ENCODE peak calls at places on chromosomes 2 and 18, in seven cellular contexts. O, C, P, A, D, W and J are unnamed samples.

GRCh38 chr2:199458806-199459285 is 1.1 kb upstream of the SATB2 start:
- DNase-seq in O (no peak), C (peak; percentile 64), P (no peak), A (no peak), D (no peak), W (peak; percentile 54), J (peak; percentile 68)

GRCh38 chr2:222892321-222892720 is 31.5 kb downstream of the ACSL3 start:
- DNase-seq in O (no peak), C (no peak), P (no peak), A (no peak), D (peak; percentile 25), W (no peak), J (no peak)

GRCh38 chr18:26617151-26617554 is 68.8 kb upstream of the KCTD1 start:
- DNase-seq in O (no peak), C (peak; percentile 57), P (no peak), A (no peak), D (peak; percentile 83), W (no peak), J (no peak)

GRCh38 chr18:2818281-2818680 is 28.5 kb upstream of the EMILIN2 start:
- DNase-seq in O (no peak), C (no peak), P (no peak), A (no peak), D (no peak), W (no peak), J (no peak)

GRCh38 chr2:88321614-88322248 is 130.8 kb downstream of the FOXI3 start:
- DNase-seq in O (no peak), C (no peak), P (no peak), A (no peak), D (no peak), W (no peak), J (no peak)

GRCh38 chr2:214853906-214854305 is 44.4 kb upstream of the BARD1 start:
- DNase-seq in O (no peak), C (no peak), P (no peak), A (no peak), D (no peak), W (no peak), J (no peak)

GRCh38 chr2:210502997-210503621 is 26.6 kb upstream of the LANCL1 start:
- DNase-seq in O (peak; percentile 38), C (peak; percentile 72), P (peak; percentile 72), A (no peak), D (peak; percentile 46), W (no peak), J (peak; percentile 55)

GRCh38 chr2:30230479-30230854 is 867 bp upstream of the LBH start:
- DNase-seq in O (no peak), C (peak; percentile 46), P (peak; percentile 76), A (no peak), D (no peak), W (no peak), J (no peak)

GRCh38 chr2:130798472-130799221 is 38.1 kb upstream of the ARHGEF4 start:
- DNase-seq in O (no peak), C (no peak), P (peak; percentile 87), A (no peak), D (no peak), W (no peak), J (no peak)

GRCh38 chr2:189602233-189602632 is 21.6 kb upstream of the SLC40A1 start:
- DNase-seq in O (no peak), C (no peak), P (no peak), A (no peak), D (no peak), W (no peak), J (no peak)

GRCh38 chr2:230891108-230891507 is 26.4 kb downstream of the ITM2C start:
- DNase-seq in O (no peak), C (no peak), P (no peak), A (no peak), D (no peak), W (no peak), J (no peak)